ENCODE peak calls at places on chromosome 3, in seven cellular contexts. One of them, this sample, is unnamed.

GRCh38 chr3:174439621-174440349 is 419.3 kb upstream of the NAALADL2 start:
- DNase-seq in heart left ventricle: no peak
- DNase-seq in cardiac septum: no peak
- DNase-seq in RWPE1: peak
- DNase-seq in stimulated activated CD8-positive, alpha-beta memory T cell treated with anti-CD3 and anti-CD28 coated beads, Interleukin-15, amount 100 ng/mL, for 1 hour: no peak
- DNase-seq in sciatic nerve: no peak
- DNase-seq in GM04503: peak
- DNase-seq in this sample: peak

GRCh38 chr3:84759361-84759760 is 199.4 kb upstream of the CADM2 start:
- DNase-seq in stimulated activated CD8-positive, alpha-beta memory T cell treated with anti-CD3 and anti-CD28 coated beads, Interleukin-15, amount 100 ng/mL, for 1 hour: no peak
- DNase-seq in RWPE1: no peak
- DNase-seq in cardiac septum: no peak
- DNase-seq in heart left ventricle: peak
- DNase-seq in sciatic nerve: no peak
- DNase-seq in GM04503: no peak
- DNase-seq in this sample: no peak

GRCh38 chr3:32410367-32411246 is 19.0 kb downstream of the CMTM7 start:
- DNase-seq in cardiac septum: no peak
- DNase-seq in GM04503: no peak
- DNase-seq in sciatic nerve: no peak
- DNase-seq in stimulated activated CD8-positive, alpha-beta memory T cell treated with anti-CD3 and anti-CD28 coated beads, Interleukin-15, amount 100 ng/mL, for 1 hour: no peak
- DNase-seq in heart left ventricle: no peak
- DNase-seq in RWPE1: no peak
- DNase-seq in this sample: no peak

GRCh38 chr3:150286390-150287147 is 121.5 kb upstream of the TSC22D2 start:
- DNase-seq in GM04503: no peak
- DNase-seq in cardiac septum: no peak
- DNase-seq in sciatic nerve: no peak
- DNase-seq in RWPE1: peak
- DNase-seq in heart left ventricle: no peak
- DNase-seq in stimulated activated CD8-positive, alpha-beta memory T cell treated with anti-CD3 and anti-CD28 coated beads, Interleukin-15, amount 100 ng/mL, for 1 hour: no peak
- DNase-seq in this sample: no peak

GRCh38 chr3:71987089-71987735 is 202.3 kb upstream of the PROK2 start:
- DNase-seq in sciatic nerve: no peak
- DNase-seq in stimulated activated CD8-positive, alpha-beta memory T cell treated with anti-CD3 and anti-CD28 coated beads, Interleukin-15, amount 100 ng/mL, for 1 hour: no peak
- DNase-seq in RWPE1: no peak
- DNase-seq in GM04503: no peak
- DNase-seq in cardiac septum: no peak
- DNase-seq in heart left ventricle: no peak
- DNase-seq in this sample: no peak

GRCh38 chr3:142680710-142681109 is 43.1 kb upstream of the TRPC1 start:
- DNase-seq in cardiac septum: no peak
- DNase-seq in heart left ventricle: no peak
- DNase-seq in sciatic nerve: no peak
- DNase-seq in RWPE1: peak
- DNase-seq in GM04503: no peak
- DNase-seq in stimulated activated CD8-positive, alpha-beta memory T cell treated with anti-CD3 and anti-CD28 coated beads, Interleukin-15, amount 100 ng/mL, for 1 hour: no peak
- DNase-seq in this sample: no peak

GRCh38 chr3:55000546-55000945 is 72.7 kb upstream of the LRTM1 start:
- DNase-seq in sciatic nerve: no peak
- DNase-seq in cardiac septum: no peak
- DNase-seq in stimulated activated CD8-positive, alpha-beta memory T cell treated with anti-CD3 and anti-CD28 coated beads, Interleukin-15, amount 100 ng/mL, for 1 hour: no peak
- DNase-seq in heart left ventricle: no peak
- DNase-seq in RWPE1: peak
- DNase-seq in GM04503: peak
- DNase-seq in this sample: no peak

GRCh38 chr3:81268526-81268925 is 492.9 kb downstream of the GBE1 start:
- DNase-seq in GM04503: no peak
- DNase-seq in heart left ventricle: no peak
- DNase-seq in RWPE1: no peak
- DNase-seq in stimulated activated CD8-positive, alpha-beta memory T cell treated with anti-CD3 and anti-CD28 coated beads, Interleukin-15, amount 100 ng/mL, for 1 hour: no peak
- DNase-seq in cardiac septum: no peak
- DNase-seq in sciatic nerve: no peak
- DNase-seq in this sample: no peak

GRCh38 chr3:18870642-18871041 is 277.7 kb upstream of the KCNH8 start:
- DNase-seq in sciatic nerve: no peak
- DNase-seq in heart left ventricle: no peak
- DNase-seq in cardiac septum: no peak
- DNase-seq in GM04503: no peak
- DNase-seq in stimulated activated CD8-positive, alpha-beta memory T cell treated with anti-CD3 and anti-CD28 coated beads, Interleukin-15, amount 100 ng/mL, for 1 hour: no peak
- DNase-seq in RWPE1: no peak
- DNase-seq in this sample: no peak

GRCh38 chr3:10242182-10243065 is 5.8 kb upstream of the TATDN2 start:
- DNase-seq in RWPE1: no peak
- DNase-seq in heart left ventricle: no peak
- DNase-seq in GM04503: no peak
- DNase-seq in sciatic nerve: no peak
- DNase-seq in stimulated activated CD8-positive, alpha-beta memory T cell treated with anti-CD3 and anti-CD28 coated beads, Interleukin-15, amount 100 ng/mL, for 1 hour: peak
- DNase-seq in cardiac septum: no peak
- DNase-seq in this sample: no peak

GRCh38 chr3:149867563-149867962 is 54.5 kb downstream of the RNF13 start:
- DNase-seq in GM04503: no peak
- DNase-seq in RWPE1: no peak
- DNase-seq in stimulated activated CD8-positive, alpha-beta memory T cell treated with anti-CD3 and anti-CD28 coated beads, Interleukin-15, amount 100 ng/mL, for 1 hour: no peak
- DNase-seq in heart left ventricle: no peak
- DNase-seq in sciatic nerve: no peak
- DNase-seq in cardiac septum: no peak
- DNase-seq in this sample: no peak

GRCh38 chr3:37221407-37221806 is 47.0 kb upstream of the LRRFIP2 start:
- DNase-seq in GM04503: peak
- DNase-seq in RWPE1: peak
- DNase-seq in cardiac septum: no peak
- DNase-seq in heart left ventricle: no peak
- DNase-seq in stimulated activated CD8-positive, alpha-beta memory T cell treated with anti-CD3 and anti-CD28 coated beads, Interleukin-15, amount 100 ng/mL, for 1 hour: no peak
- DNase-seq in sciatic nerve: no peak
- DNase-seq in this sample: peak

GRCh38 chr3:141440942-141441341 is 45.9 kb upstream of the RASA2 start:
- DNase-seq in stimulated activated CD8-positive, alpha-beta memory T cell treated with anti-CD3 and anti-CD28 coated beads, Interleukin-15, amount 100 ng/mL, for 1 hour: no peak
- DNase-seq in sciatic nerve: no peak
- DNase-seq in heart left ventricle: no peak
- DNase-seq in GM04503: no peak
- DNase-seq in cardiac septum: no peak
- DNase-seq in RWPE1: no peak
- DNase-seq in this sample: no peak

GRCh38 chr3:10164546-10165393 is at the start of gene IRAK2:
- DNase-seq in RWPE1: peak
- DNase-seq in heart left ventricle: peak
- DNase-seq in sciatic nerve: peak
- DNase-seq in GM04503: no peak
- DNase-seq in cardiac septum: peak
- DNase-seq in stimulated activated CD8-positive, alpha-beta memory T cell treated with anti-CD3 and anti-CD28 coated beads, Interleukin-15, amount 100 ng/mL, for 1 hour: peak
- DNase-seq in this sample: no peak

GRCh38 chr3:15783361-15783969 is 14.3 kb downstream of the ANKRD28 start:
- DNase-seq in heart left ventricle: no peak
- DNase-seq in GM04503: no peak
- DNase-seq in cardiac septum: no peak
- DNase-seq in RWPE1: no peak
- DNase-seq in sciatic nerve: no peak
- DNase-seq in stimulated activated CD8-positive, alpha-beta memory T cell treated with anti-CD3 and anti-CD28 coated beads, Interleukin-15, amount 100 ng/mL, for 1 hour: no peak
- DNase-seq in this sample: no peak

GRCh38 chr3:192884831-192885356 is 32.8 kb downstream of the MB21D2 start:
- DNase-seq in RWPE1: no peak
- DNase-seq in stimulated activated CD8-positive, alpha-beta memory T cell treated with anti-CD3 and anti-CD28 coated beads, Interleukin-15, amount 100 ng/mL, for 1 hour: no peak
- DNase-seq in cardiac septum: no peak
- DNase-seq in sciatic nerve: no peak
- DNase-seq in GM04503: peak
- DNase-seq in heart left ventricle: no peak
- DNase-seq in this sample: no peak

GRCh38 chr3:32413845-32414526 is 22.3 kb downstream of the CMTM7 start:
- DNase-seq in GM04503: no peak
- DNase-seq in stimulated activated CD8-positive, alpha-beta memory T cell treated with anti-CD3 and anti-CD28 coated beads, Interleukin-15, amount 100 ng/mL, for 1 hour: no peak
- DNase-seq in sciatic nerve: no peak
- DNase-seq in cardiac septum: no peak
- DNase-seq in heart left ventricle: no peak
- DNase-seq in RWPE1: no peak
- DNase-seq in this sample: no peak

GRCh38 chr3:82633319-82633718 is 871.9 kb upstream of the GBE1 start:
- DNase-seq in GM04503: no peak
- DNase-seq in RWPE1: no peak
- DNase-seq in sciatic nerve: no peak
- DNase-seq in stimulated activated CD8-positive, alpha-beta memory T cell treated with anti-CD3 and anti-CD28 coated beads, Interleukin-15, amount 100 ng/mL, for 1 hour: no peak
- DNase-seq in cardiac septum: no peak
- DNase-seq in heart left ventricle: no peak
- DNase-seq in this sample: no peak

GRCh38 chr3:45592830-45593707 is 1.5 kb upstream of the LIMD1 start:
- DNase-seq in RWPE1: peak
- DNase-seq in heart left ventricle: peak
- DNase-seq in stimulated activated CD8-positive, alpha-beta memory T cell treated with anti-CD3 and anti-CD28 coated beads, Interleukin-15, amount 100 ng/mL, for 1 hour: peak
- DNase-seq in cardiac septum: peak
- DNase-seq in sciatic nerve: peak
- DNase-seq in GM04503: peak
- DNase-seq in this sample: peak

GRCh38 chr3:24373198-24373959 is 121.3 kb downstream of the THRB start:
- DNase-seq in GM04503: no peak
- DNase-seq in heart left ventricle: peak
- DNase-seq in cardiac septum: peak
- DNase-seq in sciatic nerve: no peak
- DNase-seq in RWPE1: no peak
- DNase-seq in stimulated activated CD8-positive, alpha-beta memory T cell treated with anti-CD3 and anti-CD28 coated beads, Interleukin-15, amount 100 ng/mL, for 1 hour: no peak
- DNase-seq in this sample: no peak

GRCh38 chr3:52367891-52368880 is 52.1 kb downstream of the DNAH1 start:
- DNase-seq in RWPE1: no peak
- DNase-seq in heart left ventricle: no peak
- DNase-seq in cardiac septum: no peak
- DNase-seq in stimulated activated CD8-positive, alpha-beta memory T cell treated with anti-CD3 and anti-CD28 coated beads, Interleukin-15, amount 100 ng/mL, for 1 hour: no peak
- DNase-seq in sciatic nerve: no peak
- DNase-seq in GM04503: no peak
- DNase-seq in this sample: no peak

GRCh38 chr3:184002469-184002868 is 15.2 kb downstream of the ABCC5 start:
- DNase-seq in GM04503: no peak
- DNase-seq in stimulated activated CD8-positive, alpha-beta memory T cell treated with anti-CD3 and anti-CD28 coated beads, Interleukin-15, amount 100 ng/mL, for 1 hour: no peak
- DNase-seq in heart left ventricle: no peak
- DNase-seq in cardiac septum: no peak
- DNase-seq in RWPE1: no peak
- DNase-seq in sciatic nerve: no peak
- DNase-seq in this sample: no peak

GRCh38 chr3:193049901-193050300 is 132.2 kb upstream of the MB21D2 start:
- DNase-seq in sciatic nerve: no peak
- DNase-seq in GM04503: no peak
- DNase-seq in heart left ventricle: no peak
- DNase-seq in cardiac septum: no peak
- DNase-seq in RWPE1: no peak
- DNase-seq in stimulated activated CD8-positive, alpha-beta memory T cell treated with anti-CD3 and anti-CD28 coated beads, Interleukin-15, amount 100 ng/mL, for 1 hour: no peak
- DNase-seq in this sample: no peak

GRCh38 chr3:179971280-179971679 is 65.5 kb downstream of the PEX5L start:
- DNase-seq in heart left ventricle: no peak
- DNase-seq in sciatic nerve: no peak
- DNase-seq in RWPE1: no peak
- DNase-seq in GM04503: no peak
- DNase-seq in cardiac septum: no peak
- DNase-seq in stimulated activated CD8-positive, alpha-beta memory T cell treated with anti-CD3 and anti-CD28 coated beads, Interleukin-15, amount 100 ng/mL, for 1 hour: no peak
- DNase-seq in this sample: no peak

GRCh38 chr3:3648961-3649360 is 150.3 kb upstream of the LRRN1 start:
- DNase-seq in cardiac septum: no peak
- DNase-seq in sciatic nerve: no peak
- DNase-seq in RWPE1: no peak
- DNase-seq in heart left ventricle: no peak
- DNase-seq in stimulated activated CD8-positive, alpha-beta memory T cell treated with anti-CD3 and anti-CD28 coated beads, Interleukin-15, amount 100 ng/mL, for 1 hour: no peak
- DNase-seq in GM04503: no peak
- DNase-seq in this sample: no peak